ENCODE peak calls at places on chromosomes 3 and 15, in five cellular contexts. One of them, this sample, is unnamed.
A peak's percentile ranks its signal among the peaks of the same experiment; 100 is the strongest.

GRCh38 chr3:18481946-18482548 is 56.9 kb upstream of the SATB1 start:
- DNase-seq in HepG2: no peak
- DNase-seq in NT2/D1: no peak
- DNase-seq in GM12878: no peak
- DNase-seq in H1: no peak
- DNase-seq in this sample: no peak

GRCh38 chr3:127305499-127305898 is 17.7 kb upstream of the PRR20G start:
- DNase-seq in HepG2: no peak
- DNase-seq in NT2/D1: no peak
- DNase-seq in GM12878: no peak
- DNase-seq in H1: no peak
- DNase-seq in this sample: no peak

GRCh38 chr3:136672457-136672856 is 79.7 kb downstream of the STAG1 start:
- DNase-seq in HepG2: no peak
- DNase-seq in NT2/D1: no peak
- DNase-seq in GM12878: no peak
- DNase-seq in H1: no peak
- DNase-seq in this sample: no peak

GRCh38 chr15:26983822-26984221 is 12.8 kb downstream of the GABRG3 start:
- DNase-seq in HepG2: no peak
- DNase-seq in NT2/D1: no peak
- DNase-seq in GM12878: no peak
- DNase-seq in H1: no peak
- DNase-seq in this sample: no peak

GRCh38 chr3:12980596-12981290 is 92.5 kb downstream of the IQSEC1 start:
- DNase-seq in HepG2: no peak
- DNase-seq in NT2/D1: no peak
- DNase-seq in GM12878: no peak
- DNase-seq in H1: no peak
- DNase-seq in this sample: no peak

GRCh38 chr3:27533718-27534578 is 49.8 kb upstream of the SLC4A7 start:
- DNase-seq in HepG2: peak; percentile 88
- DNase-seq in NT2/D1: peak; percentile 93
- DNase-seq in GM12878: peak; percentile 48
- DNase-seq in H1: peak; percentile 88
- DNase-seq in this sample: peak; percentile 42

GRCh38 chr3:112341386-112341785 is 8.4 kb downstream of the CD200 start:
- DNase-seq in HepG2: no peak
- DNase-seq in NT2/D1: no peak
- DNase-seq in GM12878: no peak
- DNase-seq in H1: no peak
- DNase-seq in this sample: no peak

GRCh38 chr3:124826703-124827102 is 60.5 kb downstream of the ITGB5 start:
- DNase-seq in HepG2: no peak
- DNase-seq in NT2/D1: peak; percentile 64
- DNase-seq in GM12878: no peak
- DNase-seq in H1: peak; percentile 41
- DNase-seq in this sample: no peak

GRCh38 chr3:128931046-128931445 is 51.6 kb downstream of the ACAD9 start:
- DNase-seq in HepG2: no peak
- DNase-seq in NT2/D1: no peak
- DNase-seq in GM12878: no peak
- DNase-seq in H1: no peak
- DNase-seq in this sample: no peak

GRCh38 chr3:88034463-88034862 is 24.3 kb downstream of the CGGBP1 start:
- DNase-seq in HepG2: no peak
- DNase-seq in NT2/D1: no peak
- DNase-seq in GM12878: no peak
- DNase-seq in H1: no peak
- DNase-seq in this sample: no peak

GRCh38 chr3:124907957-124908356 is 20.8 kb upstream of the ITGB5 start:
- DNase-seq in HepG2: no peak
- DNase-seq in NT2/D1: peak; percentile 47
- DNase-seq in GM12878: no peak
- DNase-seq in H1: no peak
- DNase-seq in this sample: no peak

GRCh38 chr3:107663266-107663665 is 140.5 kb downstream of the BBX start:
- DNase-seq in HepG2: no peak
- DNase-seq in NT2/D1: no peak
- DNase-seq in GM12878: no peak
- DNase-seq in H1: no peak
- DNase-seq in this sample: no peak

GRCh38 chr3:169668957-169669681 is 5.6 kb upstream of the MECOM start:
- DNase-seq in HepG2: peak; percentile 29
- DNase-seq in NT2/D1: no peak
- DNase-seq in GM12878: no peak
- DNase-seq in H1: no peak
- DNase-seq in this sample: peak; percentile 84

GRCh38 chr3:41073190-41073589 is 126.1 kb upstream of the CTNNB1 start:
- DNase-seq in HepG2: no peak
- DNase-seq in NT2/D1: no peak
- DNase-seq in GM12878: no peak
- DNase-seq in H1: no peak
- DNase-seq in this sample: no peak

GRCh38 chr3:18366258-18366657 is 58.9 kb downstream of the SATB1 start:
- DNase-seq in HepG2: no peak
- DNase-seq in NT2/D1: no peak
- DNase-seq in GM12878: no peak
- DNase-seq in H1: no peak
- DNase-seq in this sample: no peak

GRCh38 chr15:73840771-73841170 is 32.6 kb upstream of the TBC1D21 start:
- DNase-seq in HepG2: no peak
- DNase-seq in NT2/D1: no peak
- DNase-seq in GM12878: no peak
- DNase-seq in H1: no peak
- DNase-seq in this sample: no peak

GRCh38 chr3:195544634-195545033 is 1.5 kb upstream of the PPP1R2 start:
- DNase-seq in HepG2: no peak
- DNase-seq in NT2/D1: no peak
- DNase-seq in GM12878: no peak
- DNase-seq in H1: no peak
- DNase-seq in this sample: no peak

GRCh38 chr3:157128771-157129671 is 30.9 kb downstream of the CCNL1 start:
- DNase-seq in HepG2: peak; percentile 40
- DNase-seq in NT2/D1: no peak
- DNase-seq in GM12878: no peak
- DNase-seq in H1: no peak
- DNase-seq in this sample: no peak

GRCh38 chr3:46717447-46718231 is at the start of gene PRSS50:
- DNase-seq in HepG2: no peak
- DNase-seq in NT2/D1: peak; percentile 49
- DNase-seq in GM12878: no peak
- DNase-seq in H1: no peak
- DNase-seq in this sample: peak; percentile 43

GRCh38 chr3:177053107-177053506 is 144.2 kb downstream of the TBL1XR1 start:
- DNase-seq in HepG2: no peak
- DNase-seq in NT2/D1: no peak
- DNase-seq in GM12878: no peak
- DNase-seq in H1: no peak
- DNase-seq in this sample: no peak

GRCh38 chr3:8441969-8442559 is 59.6 kb upstream of the LMCD1 start:
- DNase-seq in HepG2: peak; percentile 60
- DNase-seq in NT2/D1: peak; percentile 80
- DNase-seq in GM12878: no peak
- DNase-seq in H1: peak; percentile 39
- DNase-seq in this sample: peak; percentile 69

GRCh38 chr3:129794319-129795201 is 99.0 kb downstream of the TMCC1 start:
- DNase-seq in HepG2: peak; percentile 22
- DNase-seq in NT2/D1: peak; percentile 63
- DNase-seq in GM12878: no peak
- DNase-seq in H1: peak; percentile 83
- DNase-seq in this sample: peak; percentile 30

GRCh38 chr3:45509038-45509767 is 85.3 kb upstream of the LIMD1 start:
- DNase-seq in HepG2: no peak
- DNase-seq in NT2/D1: peak; percentile 65
- DNase-seq in GM12878: no peak
- DNase-seq in H1: peak; percentile 29
- DNase-seq in this sample: peak; percentile 30

GRCh38 chr3:160224256-160224655 is 966 bp upstream of the C3orf80 start:
- DNase-seq in HepG2: no peak
- DNase-seq in NT2/D1: no peak
- DNase-seq in GM12878: no peak
- DNase-seq in H1: no peak
- DNase-seq in this sample: no peak

GRCh38 chr15:85872125-85872524 is 77.4 kb upstream of the KLHL25 start:
- DNase-seq in HepG2: no peak
- DNase-seq in NT2/D1: no peak
- DNase-seq in GM12878: no peak
- DNase-seq in H1: no peak
- DNase-seq in this sample: no peak

GRCh38 chr15:85869124-85869523 is 74.4 kb upstream of the KLHL25 start:
- DNase-seq in HepG2: no peak
- DNase-seq in NT2/D1: no peak
- DNase-seq in GM12878: no peak
- DNase-seq in H1: no peak
- DNase-seq in this sample: no peak

GRCh38 chr15:85870216-85871014 is 75.7 kb upstream of the KLHL25 start:
- DNase-seq in HepG2: no peak
- DNase-seq in NT2/D1: no peak
- DNase-seq in GM12878: no peak
- DNase-seq in H1: no peak
- DNase-seq in this sample: no peak

GRCh38 chr15:85874236-85874635 is 79.5 kb upstream of the KLHL25 start:
- DNase-seq in HepG2: no peak
- DNase-seq in NT2/D1: no peak
- DNase-seq in GM12878: no peak
- DNase-seq in H1: no peak
- DNase-seq in this sample: no peak

GRCh38 chr15:85871545-85871944 is 76.8 kb upstream of the KLHL25 start:
- DNase-seq in HepG2: no peak
- DNase-seq in NT2/D1: no peak
- DNase-seq in GM12878: no peak
- DNase-seq in H1: no peak
- DNase-seq in this sample: no peak
- TF ChIP-seq SUZ12 in HepG2: no peak
- TF ChIP-seq SUZ12 in NT2/D1: no peak
- TF ChIP-seq SUZ12 in GM12878: no peak
- TF ChIP-seq SUZ12 in H1: no peak
- TF ChIP-seq SUZ12 in this sample: no peak

GRCh38 chr3:159172473-159172872 is 370.6 kb downstream of the MFSD1 start:
- DNase-seq in HepG2: no peak
- DNase-seq in NT2/D1: no peak
- DNase-seq in GM12878: no peak
- DNase-seq in H1: no peak
- DNase-seq in this sample: no peak
- TF ChIP-seq SUZ12 in HepG2: no peak
- TF ChIP-seq SUZ12 in NT2/D1: no peak
- TF ChIP-seq SUZ12 in GM12878: no peak
- TF ChIP-seq SUZ12 in H1: no peak
- TF ChIP-seq SUZ12 in this sample: no peak

GRCh38 chr3:141151439-141151838 is 80.2 kb upstream of the PXYLP1 start:
- DNase-seq in HepG2: no peak
- DNase-seq in NT2/D1: no peak
- DNase-seq in GM12878: no peak
- DNase-seq in H1: no peak
- DNase-seq in this sample: no peak

GRCh38 chr3:141153679-141153966 is 78.0 kb upstream of the PXYLP1 start:
- DNase-seq in HepG2: no peak
- DNase-seq in NT2/D1: no peak
- DNase-seq in GM12878: no peak
- DNase-seq in H1: no peak
- DNase-seq in this sample: no peak

GRCh38 chr3:141152130-141152529 is 79.5 kb upstream of the PXYLP1 start:
- DNase-seq in HepG2: no peak
- DNase-seq in NT2/D1: no peak
- DNase-seq in GM12878: no peak
- DNase-seq in H1: no peak
- DNase-seq in this sample: no peak

GRCh38 chr3:141150931-141151330 is 80.7 kb upstream of the PXYLP1 start:
- DNase-seq in HepG2: no peak
- DNase-seq in NT2/D1: no peak
- DNase-seq in GM12878: no peak
- DNase-seq in H1: no peak
- DNase-seq in this sample: no peak

DNA sequence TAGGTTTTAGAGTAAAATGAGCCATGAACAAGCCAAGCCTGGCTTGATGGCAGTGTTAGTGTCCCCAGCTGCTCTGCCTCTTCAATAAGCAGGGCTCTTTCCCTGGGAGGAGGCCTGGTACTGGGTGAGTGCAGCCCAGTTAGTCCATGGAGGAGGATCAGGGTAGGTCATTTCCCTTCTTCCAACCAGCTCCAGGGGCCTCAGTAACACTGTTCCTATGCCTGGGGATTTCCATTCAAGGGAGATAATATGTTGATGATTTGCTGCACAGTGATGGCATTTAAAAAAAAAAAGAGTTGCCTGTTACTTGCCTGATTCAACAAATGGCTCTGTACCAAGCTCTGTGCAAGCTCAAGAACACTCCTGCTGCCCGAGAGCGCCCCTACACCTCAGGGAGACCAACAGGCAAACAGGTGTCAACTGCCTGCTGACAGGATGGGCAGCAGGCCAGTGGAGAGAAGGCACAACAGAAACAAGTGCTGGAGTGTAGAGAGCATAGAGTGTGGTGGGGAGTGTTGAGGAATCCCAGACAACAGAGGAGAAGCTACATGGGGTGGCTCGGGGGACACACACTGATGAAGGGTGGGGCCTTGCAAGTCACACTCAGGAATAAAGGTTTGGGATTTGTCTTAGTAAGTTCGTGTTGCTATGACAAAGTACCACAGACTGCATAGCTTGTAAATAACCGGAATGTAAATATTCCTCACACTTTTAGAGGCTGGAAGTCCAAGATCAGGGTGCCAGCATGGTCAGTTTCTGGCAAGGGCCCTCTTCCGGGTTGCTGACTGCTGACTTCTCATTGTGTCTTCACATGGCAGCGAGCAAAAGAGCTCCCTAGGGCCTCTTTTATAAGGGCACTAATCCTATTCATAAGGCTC is 78.6 kb upstream of the PXYLP1 start:
- DNase-seq in HepG2: no peak
- DNase-seq in NT2/D1: no peak
- DNase-seq in GM12878: no peak
- DNase-seq in H1: no peak
- DNase-seq in this sample: no peak
- TF ChIP-seq SUZ12 in HepG2: no peak
- TF ChIP-seq SUZ12 in NT2/D1: no peak
- TF ChIP-seq SUZ12 in GM12878: no peak
- TF ChIP-seq SUZ12 in H1: no peak
- TF ChIP-seq SUZ12 in this sample: no peak

GRCh38 chr3:66525771-66526170 is 24.9 kb upstream of the LRIG1 start:
- DNase-seq in HepG2: no peak
- DNase-seq in NT2/D1: no peak
- DNase-seq in GM12878: no peak
- DNase-seq in H1: no peak
- DNase-seq in this sample: no peak

GRCh38 chr3:66532613-66533012 is 31.8 kb upstream of the LRIG1 start:
- DNase-seq in HepG2: no peak
- DNase-seq in NT2/D1: no peak
- DNase-seq in GM12878: no peak
- DNase-seq in H1: no peak
- DNase-seq in this sample: no peak

GRCh38 chr3:66532160-66532587 is 31.4 kb upstream of the LRIG1 start:
- DNase-seq in HepG2: no peak
- DNase-seq in NT2/D1: peak; percentile 89
- DNase-seq in GM12878: no peak
- DNase-seq in H1: peak; percentile 69
- DNase-seq in this sample: no peak

GRCh38 chr3:66531256-66531655 is 30.4 kb upstream of the LRIG1 start:
- DNase-seq in HepG2: no peak
- DNase-seq in NT2/D1: no peak
- DNase-seq in GM12878: no peak
- DNase-seq in H1: no peak
- DNase-seq in this sample: no peak

GRCh38 chr3:66527253-66527652 is 26.4 kb upstream of the LRIG1 start:
- DNase-seq in HepG2: no peak
- DNase-seq in NT2/D1: no peak
- DNase-seq in GM12878: no peak
- DNase-seq in H1: no peak
- DNase-seq in this sample: no peak
- TF ChIP-seq SUZ12 in HepG2: no peak
- TF ChIP-seq SUZ12 in NT2/D1: no peak
- TF ChIP-seq SUZ12 in GM12878: no peak
- TF ChIP-seq SUZ12 in H1: no peak
- TF ChIP-seq SUZ12 in this sample: no peak